ENCODE peak calls at places on chromosome 10, in five cellular contexts. I, P, H, K and O are unnamed samples.

GRCh38 chr10:35216303-35216905 is 89.8 kb downstream of the CREM start:
- DNase-seq in I (no peak), P (peak), H (no peak), K (peak), O (peak)

GRCh38 chr10:52526251-52526823 is 212.3 kb downstream of the DKK1 start:
- DNase-seq in I (peak), P (peak), H (no peak), K (peak), O (no peak)

GRCh38 chr10:128043259-128044045 is 82.8 kb downstream of the MKI67 start:
- DNase-seq in I (no peak), P (no peak), H (no peak), K (no peak), O (no peak)

GRCh38 chr10:50561266-50561665 is 62.5 kb downstream of the SGMS1 start:
- DNase-seq in I (peak), P (peak), H (no peak), K (peak), O (no peak)

GRCh38 chr10:18738835-18739234 is 79.6 kb downstream of the ARL5B start:
- DNase-seq in I (peak), P (peak), H (no peak), K (peak), O (no peak)

GRCh38 chr10:82089327-82089726 is 214.3 kb downstream of the NRG3 start:
- DNase-seq in I (no peak), P (no peak), H (peak), K (no peak), O (no peak)

GRCh38 chr10:104993085-104993484 is 352.0 kb downstream of the SORCS3 start:
- DNase-seq in I (no peak), P (no peak), H (no peak), K (no peak), O (no peak)

GRCh38 chr10:105253843-105254242 is 612.8 kb downstream of the SORCS3 start:
- DNase-seq in I (no peak), P (no peak), H (no peak), K (no peak), O (no peak)

GRCh38 chr10:97823734-97824133 is 25.9 kb upstream of the GOLGA7B start:
- DNase-seq in I (no peak), P (no peak), H (no peak), K (no peak), O (no peak)

GRCh38 chr10:59905066-59905734 is 1.2 kb downstream of the CCDC6 start:
- DNase-seq in I (peak), P (peak), H (peak), K (peak), O (peak)

GRCh38 chr10:33665512-33665911 is 331.0 kb upstream of the NRP1 start:
- DNase-seq in I (peak), P (peak), H (no peak), K (peak), O (no peak)

GRCh38 chr10:63738410-63738809 is 217.2 kb downstream of the REEP3 start:
- DNase-seq in I (peak), P (peak), H (no peak), K (peak), O (no peak)

GRCh38 chr10:50740351-50740688 is 584 bp downstream of the ASAH2B start:
- DNase-seq in I (peak), P (peak), H (peak), K (peak), O (peak)

GRCh38 chr10:95467162-95467599 is 94.0 kb downstream of the SORBS1 start:
- DNase-seq in I (peak), P (no peak), H (peak), K (no peak), O (peak)

GRCh38 chr10:112148314-112148713 is 35.3 kb downstream of the GPAM start:
- DNase-seq in I (no peak), P (no peak), H (no peak), K (no peak), O (no peak)

GRCh38 chr10:36564433-36564832 is 561.0 kb upstream of the ANKRD30A start:
- DNase-seq in I (no peak), P (no peak), H (no peak), K (no peak), O (no peak)

GRCh38 chr10:58662314-58662713 is 149.6 kb downstream of the BICC1 start:
- DNase-seq in I (peak), P (peak), H (no peak), K (peak), O (no peak)

GRCh38 chr10:49105076-49105475 is 10.2 kb downstream of the VSTM4 start:
- DNase-seq in I (no peak), P (no peak), H (no peak), K (no peak), O (no peak)

GRCh38 chr10:90621577-90621976 is 236.3 kb downstream of the HTR7 start:
- DNase-seq in I (no peak), P (no peak), H (peak), K (peak), O (no peak)

GRCh38 chr10:51642591-51642990 is 56.8 kb downstream of the CSTF2T start:
- DNase-seq in I (no peak), P (no peak), H (no peak), K (no peak), O (no peak)

GRCh38 chr10:97795886-97796285 is 24.1 kb upstream of the SFRP5 start:
- DNase-seq in I (no peak), P (no peak), H (no peak), K (no peak), O (no peak)

GRCh38 chr10:96496281-96496925 is 17.3 kb downstream of the TLL2 start:
- DNase-seq in I (peak), P (no peak), H (peak), K (peak), O (no peak)

GRCh38 chr10:5604236-5604925 is 62.0 kb downstream of the ASB13 start:
- DNase-seq in I (no peak), P (no peak), H (no peak), K (no peak), O (no peak)

GRCh38 chr10:86650151-86650550 is 4.2 kb upstream of the OPN4 start:
- DNase-seq in I (no peak), P (no peak), H (no peak), K (no peak), O (no peak)

GRCh38 chr10:67925449-67926005 is 41.1 kb downstream of the SIRT1 start:
- DNase-seq in I (no peak), P (peak), H (no peak), K (peak), O (no peak)

GRCh38 chr10:21329995-21330627 is 195.4 kb downstream of the SKIDA1 start:
- DNase-seq in I (peak), P (peak), H (no peak), K (peak), O (no peak)

GRCh38 chr10:43576062-43576461 is 1.6 kb upstream of the ZNF239 start:
- DNase-seq in I (no peak), P (no peak), H (no peak), K (no peak), O (no peak)

GRCh38 chr10:84574101-84574500 is 245.7 kb downstream of the CCSER2 start:
- DNase-seq in I (no peak), P (no peak), H (no peak), K (no peak), O (no peak)

GRCh38 chr10:79353000-79353406 is 5.7 kb downstream of the PPIF start:
- DNase-seq in I (no peak), P (no peak), H (no peak), K (no peak), O (no peak)

GRCh38 chr10:120581496-120581895 is 124.5 kb downstream of the PLPP4 start:
- DNase-seq in I (no peak), P (no peak), H (no peak), K (no peak), O (no peak)
- TF ChIP-seq CTCF in I (no peak), P (no peak), H (no peak), K (no peak), O (no peak)

GRCh38 chr10:17599089-17599488 is 18.1 kb downstream of the HACD1 start:
- DNase-seq in I (peak), P (peak), H (peak), K (peak), O (peak)
- TF ChIP-seq CTCF in I (peak), P (peak), H (peak), K (peak), O (peak)

GRCh38 chr10:13784067-13784466 is 197.3 kb downstream of the PRPF18 start:
- DNase-seq in I (no peak), P (peak), H (no peak), K (peak), O (no peak)
- TF ChIP-seq CTCF in I (peak), P (no peak), H (peak), K (peak), O (peak)

DNA sequence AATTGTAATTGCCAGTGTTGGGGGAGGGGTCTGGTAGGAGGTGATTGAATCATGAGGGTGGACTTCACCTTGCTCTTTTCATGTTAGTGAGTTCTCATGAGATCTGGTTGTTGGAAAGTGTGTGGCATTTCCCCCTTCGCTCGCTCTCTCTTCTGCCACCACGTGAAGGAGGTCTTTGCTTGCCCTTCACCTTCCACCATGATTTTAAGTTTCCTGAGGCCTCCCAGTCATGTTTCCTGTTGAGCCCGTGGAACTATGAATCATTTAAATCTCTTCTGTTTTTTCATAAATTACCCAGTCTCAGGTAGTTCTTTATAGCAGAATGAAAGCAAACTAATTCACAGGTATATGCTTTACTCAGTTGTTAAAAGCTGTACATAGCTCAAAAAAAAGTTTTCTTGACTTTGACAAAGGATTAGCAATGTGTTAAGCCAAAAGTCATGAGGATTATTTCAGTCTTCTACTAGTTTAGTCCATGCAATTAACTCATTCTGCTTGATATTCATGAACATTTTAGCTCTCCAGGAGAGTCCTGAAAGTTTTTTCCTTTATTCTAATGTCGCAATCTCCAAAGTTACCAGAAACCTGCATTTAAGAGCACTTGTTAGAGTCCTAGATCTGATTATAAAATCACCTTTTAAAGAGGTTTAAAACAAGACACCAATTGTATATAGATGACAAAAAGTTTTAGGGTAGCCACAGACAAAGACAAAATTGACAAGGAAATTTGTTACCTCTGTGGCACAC is 27.7 kb upstream of the ARHGAP12 start:
- DNase-seq in I (no peak), P (no peak), H (no peak), K (no peak), O (no peak)
- TF ChIP-seq CTCF in I (no peak), P (no peak), H (no peak), K (no peak), O (no peak)

GRCh38 chr10:88457680-88458079 is 125.4 kb downstream of the RNLS start:
- DNase-seq in I (peak), P (no peak), H (no peak), K (no peak), O (no peak)
- TF ChIP-seq CTCF in I (no peak), P (no peak), H (no peak), K (no peak), O (no peak)

DNA sequence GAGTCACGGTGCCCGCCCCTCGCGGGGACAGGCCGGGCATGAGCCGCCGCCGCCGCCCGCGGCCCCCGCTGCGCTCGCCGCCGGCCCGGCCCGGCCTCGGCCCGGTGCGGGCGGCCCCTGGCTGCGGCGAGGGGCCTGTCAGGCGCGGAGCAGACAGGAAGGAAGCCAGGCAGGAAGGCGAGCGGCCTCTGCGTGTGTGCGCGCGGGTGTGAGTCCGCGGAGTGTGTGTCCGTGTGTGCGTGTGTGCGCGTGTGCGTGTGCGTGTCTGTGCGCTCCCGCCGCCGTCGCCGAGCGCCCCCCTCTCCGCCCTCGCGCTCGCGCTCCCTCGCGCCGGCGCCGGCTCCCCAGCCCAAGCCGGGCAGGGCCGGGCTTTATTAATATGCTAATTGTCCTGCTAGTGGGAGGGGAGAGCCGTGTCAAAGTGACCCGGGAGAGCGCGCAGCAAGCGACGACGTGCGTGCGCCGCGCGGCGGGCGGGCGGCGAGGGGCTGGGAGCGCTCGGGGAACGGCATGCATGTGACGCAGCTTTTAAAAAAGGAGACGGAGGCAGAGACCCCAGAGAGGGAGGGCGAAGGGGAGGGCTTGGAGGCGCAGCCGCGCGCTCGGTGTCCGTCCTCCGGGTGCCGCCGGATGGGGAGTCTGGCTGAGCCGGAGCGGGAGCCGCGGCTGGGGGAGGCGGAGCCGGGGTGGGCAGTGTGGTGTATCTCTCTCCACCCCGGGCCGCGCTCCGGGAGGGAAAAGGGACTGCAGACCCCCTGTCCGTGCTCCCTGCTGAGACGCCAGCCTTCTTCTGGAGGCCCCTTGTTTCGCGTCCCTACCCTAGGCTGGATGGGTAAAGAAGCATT is at the start of gene LDB1:
- DNase-seq in I (peak), P (peak), H (peak), K (peak), O (peak)
- TF ChIP-seq CTCF in I (no peak), P (no peak), H (no peak), K (no peak), O (no peak)

DNA sequence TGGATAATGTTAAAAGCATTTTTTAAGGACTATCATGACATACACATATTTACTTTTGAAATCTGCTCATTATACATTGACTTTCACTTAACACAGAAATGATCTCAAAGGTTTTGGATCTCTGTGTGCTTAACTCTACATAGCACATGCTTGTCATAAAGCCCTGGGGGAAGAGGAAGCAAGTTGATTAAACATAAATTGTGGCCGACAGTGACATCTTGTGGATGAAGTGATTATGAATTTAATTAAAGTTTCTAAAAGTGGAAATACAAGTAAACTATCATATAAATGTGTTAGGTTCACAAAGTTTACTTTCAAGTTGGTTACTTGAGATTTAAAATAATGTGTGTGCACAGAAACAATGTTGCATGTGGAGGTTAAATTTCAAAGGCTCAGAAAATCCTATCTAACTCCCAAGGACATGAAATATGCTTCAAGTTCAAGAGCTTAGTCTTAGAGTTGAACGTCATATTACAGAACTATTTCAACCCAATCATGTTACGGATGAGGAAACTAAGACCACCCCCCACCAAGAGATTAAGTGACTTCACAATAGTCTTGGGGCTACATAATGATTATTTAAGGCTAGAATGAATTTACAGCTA is 1247.8 kb downstream of the GATA3 start:
- DNase-seq in I (peak), P (peak), H (peak), K (peak), O (no peak)
- TF ChIP-seq CTCF in I (peak), P (peak), H (no peak), K (peak), O (peak)

DNA sequence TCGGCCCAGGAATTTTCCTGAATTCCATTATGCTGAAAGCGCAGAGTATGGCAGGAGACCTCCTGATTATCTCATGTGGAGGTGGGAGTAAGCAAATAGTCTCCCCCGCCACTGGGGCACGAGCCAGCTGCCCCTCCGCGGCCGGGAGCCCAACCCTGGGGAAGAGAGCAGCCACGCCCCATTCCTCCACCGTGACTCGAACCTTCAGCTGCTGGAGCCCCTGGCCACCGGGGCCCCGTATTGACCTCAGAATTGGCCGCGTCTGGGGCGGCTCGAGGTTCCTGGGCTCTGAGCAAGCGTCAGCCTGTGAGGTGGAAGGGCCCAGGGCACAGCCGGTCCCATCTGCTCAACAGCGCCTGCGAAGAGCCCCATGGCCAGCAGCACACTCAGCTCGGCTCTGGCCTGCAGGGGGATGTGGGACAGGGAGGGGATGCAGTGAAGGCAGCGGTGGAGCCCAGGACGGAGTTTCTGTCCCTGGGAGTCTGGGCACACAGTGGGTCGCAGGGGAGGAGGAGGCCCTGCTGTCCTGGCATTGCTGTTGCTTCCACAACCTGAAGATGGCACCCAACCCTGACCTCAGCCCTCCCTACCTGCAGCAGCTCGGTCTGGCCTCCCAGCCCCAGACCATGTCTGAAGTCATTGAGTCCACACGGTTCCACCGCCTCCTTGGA is 97.8 kb downstream of the CHST15 start:
- DNase-seq in I (peak), P (peak), H (peak), K (peak), O (peak)
- TF ChIP-seq CTCF in I (peak), P (peak), H (peak), K (peak), O (peak)

GRCh38 chr10:132041340-132041739 is 24.4 kb upstream of the JAKMIP3 start:
- DNase-seq in I (no peak), P (no peak), H (no peak), K (no peak), O (no peak)

GRCh38 chr10:132047575-132048293 is 18.0 kb upstream of the JAKMIP3 start:
- DNase-seq in I (no peak), P (no peak), H (no peak), K (no peak), O (no peak)

GRCh38 chr10:132044803-132045202 is 20.9 kb upstream of the JAKMIP3 start:
- DNase-seq in I (no peak), P (no peak), H (no peak), K (no peak), O (no peak)

GRCh38 chr10:132045324-132045723 is 20.4 kb upstream of the JAKMIP3 start:
- DNase-seq in I (no peak), P (no peak), H (no peak), K (no peak), O (no peak)

DNA sequence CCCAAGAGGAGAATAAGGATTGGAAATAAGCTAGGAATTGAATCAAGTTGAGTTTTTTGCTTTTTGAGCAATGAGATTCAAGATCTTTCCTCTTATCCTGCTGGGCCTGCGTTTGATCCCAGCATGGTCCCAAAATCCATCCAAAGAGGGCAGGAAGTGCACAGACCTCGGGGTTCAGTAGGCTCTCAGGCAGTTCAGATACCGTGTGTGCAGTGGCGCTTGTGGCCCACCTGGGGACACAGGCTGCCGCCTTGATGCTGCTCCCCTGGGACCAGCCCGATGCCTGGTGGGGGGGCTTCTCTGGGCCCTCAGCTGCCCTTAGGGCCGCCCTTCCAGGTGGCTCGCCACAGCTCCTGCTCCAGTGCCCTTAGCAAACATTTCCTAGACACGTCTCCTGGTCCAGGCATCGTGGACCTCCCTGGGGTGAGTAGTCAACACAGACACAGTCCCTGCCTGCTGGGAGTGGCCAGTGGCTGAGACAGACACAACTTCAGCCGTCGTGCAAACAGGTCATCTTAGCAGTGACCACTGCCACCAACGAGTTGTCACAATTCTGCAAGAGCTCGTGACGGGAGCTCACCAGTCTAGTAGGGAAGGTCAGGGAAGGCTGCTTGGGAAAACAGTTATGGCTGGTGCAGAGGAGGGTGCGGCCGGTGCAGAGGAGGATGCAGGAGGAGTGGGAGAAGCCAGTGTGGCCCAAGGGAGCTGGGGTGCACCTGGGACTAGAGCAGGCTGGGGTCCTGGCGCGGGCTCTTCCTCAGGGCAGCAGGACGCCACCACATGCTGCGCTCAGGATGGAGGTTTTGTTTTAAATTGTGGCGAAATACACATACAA is 21.7 kb upstream of the JAKMIP3 start:
- DNase-seq in I (no peak), P (no peak), H (no peak), K (no peak), O (no peak)
- TF ChIP-seq CTCF in I (no peak), P (no peak), H (no peak), K (no peak), O (no peak)

GRCh38 chr10:69093933-69094332 is 6.0 kb downstream of the SRGN start:
- DNase-seq in I (peak), P (no peak), H (no peak), K (peak), O (no peak)
- TF ChIP-seq CTCF in I (peak), P (no peak), H (peak), K (peak), O (no peak)